ENCODE peak calls at places on chromosomes 11 and 22, in eight cellular contexts. One of them, this sample, is unnamed.

GRCh38 chr11:42319926-42320325 is 860.5 kb upstream of the LRRC4C start:
- DNase-seq in fibroblast of mammary gland: no peak
- DNase-seq in neural crest cell: no peak
- DNase-seq in left ventricle myocardium superior: no peak
- DNase-seq in brain microvascular endothelial cell: peak
- DNase-seq in H7: no peak
- DNase-seq in GM23248: no peak
- DNase-seq in SIG-M5: no peak
- DNase-seq in this sample: no peak

GRCh38 chr11:19595499-19595839 is 117.2 kb upstream of the NAV2 start:
- DNase-seq in fibroblast of mammary gland: no peak
- DNase-seq in GM23248: no peak
- DNase-seq in left ventricle myocardium superior: no peak
- DNase-seq in SIG-M5: no peak
- DNase-seq in brain microvascular endothelial cell: no peak
- DNase-seq in H7: no peak
- DNase-seq in neural crest cell: no peak
- DNase-seq in this sample: peak

GRCh38 chr22:44940121-44940520 is 69.7 kb downstream of the PHF21B start:
- DNase-seq in brain microvascular endothelial cell: no peak
- DNase-seq in left ventricle myocardium superior: no peak
- DNase-seq in fibroblast of mammary gland: no peak
- DNase-seq in neural crest cell: no peak
- DNase-seq in SIG-M5: no peak
- DNase-seq in GM23248: no peak
- DNase-seq in H7: no peak
- DNase-seq in this sample: no peak

GRCh38 chr22:23365961-23366360 is 185.7 kb downstream of the BCR start:
- DNase-seq in neural crest cell: no peak
- DNase-seq in H7: no peak
- DNase-seq in left ventricle myocardium superior: no peak
- DNase-seq in fibroblast of mammary gland: no peak
- DNase-seq in brain microvascular endothelial cell: no peak
- DNase-seq in SIG-M5: no peak
- DNase-seq in GM23248: no peak
- DNase-seq in this sample: no peak

GRCh38 chr11:81112718-81113117 is 1620.9 kb downstream of the FAM181B start:
- DNase-seq in H7: no peak
- DNase-seq in fibroblast of mammary gland: no peak
- DNase-seq in brain microvascular endothelial cell: no peak
- DNase-seq in SIG-M5: no peak
- DNase-seq in GM23248: no peak
- DNase-seq in left ventricle myocardium superior: no peak
- DNase-seq in neural crest cell: no peak
- DNase-seq in this sample: no peak

GRCh38 chr22:26502688-26503561 is 9.3 kb downstream of the TFIP11 start:
- DNase-seq in brain microvascular endothelial cell: peak
- DNase-seq in SIG-M5: no peak
- DNase-seq in fibroblast of mammary gland: peak
- DNase-seq in left ventricle myocardium superior: peak
- DNase-seq in GM23248: peak
- DNase-seq in neural crest cell: peak
- DNase-seq in H7: peak
- DNase-seq in this sample: peak

GRCh38 chr11:118353084-118353710 is 6.2 kb upstream of the UBE4A start:
- DNase-seq in neural crest cell: no peak
- DNase-seq in H7: no peak
- DNase-seq in fibroblast of mammary gland: peak
- DNase-seq in left ventricle myocardium superior: no peak
- DNase-seq in SIG-M5: no peak
- DNase-seq in GM23248: peak
- DNase-seq in brain microvascular endothelial cell: no peak
- DNase-seq in this sample: peak

GRCh38 chr11:23991140-23991539 is 505.7 kb upstream of the LUZP2 start:
- DNase-seq in H7: no peak
- DNase-seq in neural crest cell: no peak
- DNase-seq in left ventricle myocardium superior: no peak
- DNase-seq in SIG-M5: no peak
- DNase-seq in GM23248: peak
- DNase-seq in fibroblast of mammary gland: peak
- DNase-seq in brain microvascular endothelial cell: peak
- DNase-seq in this sample: no peak

GRCh38 chr11:12215192-12215591 is 104.8 kb downstream of the MICAL2 start:
- DNase-seq in H7: peak
- DNase-seq in GM23248: no peak
- DNase-seq in SIG-M5: no peak
- DNase-seq in fibroblast of mammary gland: no peak
- DNase-seq in brain microvascular endothelial cell: no peak
- DNase-seq in left ventricle myocardium superior: no peak
- DNase-seq in neural crest cell: no peak
- DNase-seq in this sample: no peak

GRCh38 chr11:33724644-33725035 is 11.6 kb downstream of the CD59 start:
- DNase-seq in H7: no peak
- DNase-seq in SIG-M5: no peak
- DNase-seq in GM23248: peak
- DNase-seq in neural crest cell: no peak
- DNase-seq in fibroblast of mammary gland: peak
- DNase-seq in left ventricle myocardium superior: no peak
- DNase-seq in brain microvascular endothelial cell: no peak
- DNase-seq in this sample: peak

GRCh38 chr11:21040615-21041014 is 371.2 kb downstream of the NELL1 start:
- DNase-seq in H7: no peak
- DNase-seq in SIG-M5: no peak
- DNase-seq in left ventricle myocardium superior: no peak
- DNase-seq in neural crest cell: no peak
- DNase-seq in GM23248: no peak
- DNase-seq in brain microvascular endothelial cell: no peak
- DNase-seq in fibroblast of mammary gland: no peak
- DNase-seq in this sample: no peak

GRCh38 chr22:33028191-33028700 is 29.9 kb downstream of the SYN3 start:
- DNase-seq in GM23248: no peak
- DNase-seq in left ventricle myocardium superior: no peak
- DNase-seq in brain microvascular endothelial cell: no peak
- DNase-seq in fibroblast of mammary gland: no peak
- DNase-seq in neural crest cell: no peak
- DNase-seq in SIG-M5: no peak
- DNase-seq in H7: no peak
- DNase-seq in this sample: peak

GRCh38 chr11:113505541-113506375 is 30.6 kb upstream of the DRD2 start:
- DNase-seq in brain microvascular endothelial cell: peak
- DNase-seq in SIG-M5: no peak
- DNase-seq in neural crest cell: peak
- DNase-seq in fibroblast of mammary gland: peak
- DNase-seq in H7: no peak
- DNase-seq in GM23248: peak
- DNase-seq in left ventricle myocardium superior: no peak
- DNase-seq in this sample: peak

GRCh38 chr11:96280444-96280843 is 62.6 kb downstream of the MAML2 start:
- DNase-seq in neural crest cell: no peak
- DNase-seq in GM23248: no peak
- DNase-seq in left ventricle myocardium superior: no peak
- DNase-seq in fibroblast of mammary gland: no peak
- DNase-seq in brain microvascular endothelial cell: no peak
- DNase-seq in SIG-M5: no peak
- DNase-seq in H7: no peak
- DNase-seq in this sample: no peak

GRCh38 chr11:86586307-86586706 is 86.1 kb downstream of the ME3 start:
- DNase-seq in left ventricle myocardium superior: no peak
- DNase-seq in fibroblast of mammary gland: no peak
- DNase-seq in SIG-M5: no peak
- DNase-seq in neural crest cell: no peak
- DNase-seq in brain microvascular endothelial cell: no peak
- DNase-seq in H7: no peak
- DNase-seq in GM23248: no peak
- DNase-seq in this sample: no peak

GRCh38 chr22:46142548-46143490 is 7.5 kb upstream of the PPARA start:
- DNase-seq in SIG-M5: no peak
- DNase-seq in fibroblast of mammary gland: no peak
- DNase-seq in neural crest cell: no peak
- DNase-seq in brain microvascular endothelial cell: no peak
- DNase-seq in left ventricle myocardium superior: peak
- DNase-seq in H7: no peak
- DNase-seq in GM23248: no peak
- DNase-seq in this sample: no peak

GRCh38 chr11:20337526-20338154 is 25.9 kb upstream of the HTATIP2 start:
- DNase-seq in H7: peak
- DNase-seq in neural crest cell: peak
- DNase-seq in brain microvascular endothelial cell: peak
- DNase-seq in SIG-M5: no peak
- DNase-seq in fibroblast of mammary gland: peak
- DNase-seq in left ventricle myocardium superior: no peak
- DNase-seq in GM23248: peak
- DNase-seq in this sample: peak

GRCh38 chr22:47610281-47610680 is 847.8 kb downstream of the TBC1D22A start:
- DNase-seq in left ventricle myocardium superior: no peak
- DNase-seq in brain microvascular endothelial cell: no peak
- DNase-seq in fibroblast of mammary gland: no peak
- DNase-seq in H7: no peak
- DNase-seq in SIG-M5: no peak
- DNase-seq in neural crest cell: no peak
- DNase-seq in GM23248: no peak
- DNase-seq in this sample: no peak

GRCh38 chr11:14638561-14638960 is 5.0 kb upstream of the PDE3B start:
- DNase-seq in SIG-M5: no peak
- DNase-seq in GM23248: no peak
- DNase-seq in brain microvascular endothelial cell: no peak
- DNase-seq in fibroblast of mammary gland: no peak
- DNase-seq in neural crest cell: no peak
- DNase-seq in left ventricle myocardium superior: no peak
- DNase-seq in H7: no peak
- DNase-seq in this sample: peak

GRCh38 chr11:63768232-63769043 is at the start of gene ZFTA:
- DNase-seq in H7: peak
- DNase-seq in left ventricle myocardium superior: peak
- DNase-seq in GM23248: peak
- DNase-seq in brain microvascular endothelial cell: peak
- DNase-seq in neural crest cell: peak
- DNase-seq in fibroblast of mammary gland: peak
- DNase-seq in SIG-M5: no peak
- DNase-seq in this sample: peak

GRCh38 chr11:66568124-66568916 is at the start of gene CTSF:
- DNase-seq in brain microvascular endothelial cell: peak
- DNase-seq in H7: peak
- DNase-seq in fibroblast of mammary gland: peak
- DNase-seq in left ventricle myocardium superior: peak
- DNase-seq in GM23248: peak
- DNase-seq in neural crest cell: no peak
- DNase-seq in SIG-M5: no peak
- DNase-seq in this sample: peak

GRCh38 chr22:50119768-50120251 is 30.0 kb downstream of the MOV10L1 start:
- DNase-seq in H7: peak
- DNase-seq in GM23248: no peak
- DNase-seq in left ventricle myocardium superior: no peak
- DNase-seq in brain microvascular endothelial cell: no peak
- DNase-seq in fibroblast of mammary gland: peak
- DNase-seq in SIG-M5: no peak
- DNase-seq in neural crest cell: no peak
- DNase-seq in this sample: peak

GRCh38 chr11:32118025-32118974 is 27.4 kb downstream of the RCN1 start:
- DNase-seq in neural crest cell: no peak
- DNase-seq in brain microvascular endothelial cell: peak
- DNase-seq in left ventricle myocardium superior: no peak
- DNase-seq in GM23248: peak
- DNase-seq in H7: no peak
- DNase-seq in fibroblast of mammary gland: peak
- DNase-seq in SIG-M5: no peak
- DNase-seq in this sample: peak

GRCh38 chr11:122229078-122229477 is 113.1 kb upstream of the BLID start:
- DNase-seq in neural crest cell: no peak
- DNase-seq in brain microvascular endothelial cell: no peak
- DNase-seq in GM23248: peak
- DNase-seq in H7: no peak
- DNase-seq in SIG-M5: no peak
- DNase-seq in left ventricle myocardium superior: no peak
- DNase-seq in fibroblast of mammary gland: peak
- DNase-seq in this sample: peak

GRCh38 chr11:112806256-112806655 is 155.0 kb upstream of the NCAM1 start:
- DNase-seq in fibroblast of mammary gland: no peak
- DNase-seq in H7: no peak
- DNase-seq in GM23248: no peak
- DNase-seq in left ventricle myocardium superior: no peak
- DNase-seq in brain microvascular endothelial cell: no peak
- DNase-seq in SIG-M5: no peak
- DNase-seq in neural crest cell: no peak
- DNase-seq in this sample: no peak

This sample was measured in M059J.